ENCODE peak calls at places on chromosome 16, in four cellular contexts. One of them, this sample, is unnamed.

GRCh38 chr16:71916397-71916920 is 21.1 kb downstream of the IST1 start:
- DNase-seq in HepG2: no peak
- DNase-seq in HCT116: no peak
- DNase-seq in K562: no peak
- DNase-seq in this sample: no peak

GRCh38 chr16:67460168-67460567 is 20.8 kb downstream of the ATP6V0D1 start:
- DNase-seq in K562: peak; percentile 82
- DNase-seq in HepG2: no peak
- DNase-seq in HCT116: no peak
- DNase-seq in this sample: no peak

GRCh38 chr16:3027983-3028715 is 4.3 kb downstream of the THOC6 start:
- DNase-seq in HCT116: peak; percentile 62
- DNase-seq in K562: peak; percentile 92
- DNase-seq in HepG2: peak; percentile 65
- DNase-seq in this sample: peak; percentile 98

GRCh38 chr16:74868501-74868900 is 93.9 kb upstream of the FA2H start:
- DNase-seq in HCT116: no peak
- DNase-seq in K562: no peak
- DNase-seq in HepG2: peak; percentile 76
- DNase-seq in this sample: no peak

GRCh38 chr16:13961099-13961811 is 41.3 kb downstream of the ERCC4 start:
- DNase-seq in HCT116: no peak
- DNase-seq in K562: no peak
- DNase-seq in HepG2: peak; percentile 56
- DNase-seq in this sample: no peak

GRCh38 chr16:71340406-71340805 is 18.1 kb upstream of the CALB2 start:
- DNase-seq in K562: no peak
- DNase-seq in HepG2: no peak
- DNase-seq in HCT116: no peak
- DNase-seq in this sample: no peak

GRCh38 chr16:53053967-53054669 is 673 bp upstream of the CHD9 start:
- DNase-seq in HCT116: no peak
- DNase-seq in HepG2: peak; percentile 26
- DNase-seq in K562: peak; percentile 35
- DNase-seq in this sample: no peak

GRCh38 chr16:6335072-6335471 is 997.6 kb upstream of the RBFOX1 start:
- DNase-seq in HCT116: no peak
- DNase-seq in K562: peak; percentile 57
- DNase-seq in HepG2: no peak
- DNase-seq in this sample: peak; percentile 83

GRCh38 chr16:89325861-89326471 is 108.5 kb downstream of the ZNF778 start:
- DNase-seq in HCT116: no peak
- DNase-seq in HepG2: no peak
- DNase-seq in K562: peak; percentile 75
- DNase-seq in this sample: no peak

GRCh38 chr16:14263769-14264168 is 192.7 kb downstream of the MRTFB start:
- DNase-seq in HepG2: no peak
- DNase-seq in K562: no peak
- DNase-seq in HCT116: no peak
- DNase-seq in this sample: no peak

GRCh38 chr16:3004319-3004718 is 8.4 kb upstream of the CLDN9 start:
- DNase-seq in K562: no peak
- DNase-seq in HepG2: no peak
- DNase-seq in HCT116: no peak
- DNase-seq in this sample: no peak

GRCh38 chr16:66166451-66166850 is 200.0 kb upstream of the CDH5 start:
- DNase-seq in HCT116: no peak
- DNase-seq in K562: no peak
- DNase-seq in HepG2: peak; percentile 18
- DNase-seq in this sample: no peak

GRCh38 chr16:10536814-10537389 is 43.5 kb downstream of the EMP2 start:
- DNase-seq in K562: no peak
- DNase-seq in HepG2: no peak
- DNase-seq in HCT116: no peak
- DNase-seq in this sample: no peak

GRCh38 chr16:77562497-77562896 is 127.7 kb upstream of the ADAMTS18 start:
- DNase-seq in K562: no peak
- DNase-seq in HCT116: no peak
- DNase-seq in HepG2: no peak
- DNase-seq in this sample: no peak

GRCh38 chr16:85924675-85925074 is 25.7 kb downstream of the IRF8 start:
- DNase-seq in HepG2: no peak
- DNase-seq in HCT116: no peak
- DNase-seq in K562: no peak
- DNase-seq in this sample: no peak

GRCh38 chr16:22195445-22195694 is 10.7 kb upstream of the EEF2K start:
- DNase-seq in HepG2: no peak
- DNase-seq in K562: no peak
- DNase-seq in HCT116: no peak
- DNase-seq in this sample: no peak

GRCh38 chr16:66851166-66851964 is 7.2 kb downstream of the CA7 start:
- DNase-seq in HCT116: no peak
- DNase-seq in K562: no peak
- DNase-seq in HepG2: no peak
- DNase-seq in this sample: no peak

GRCh38 chr16:85463228-85463611 is 149.9 kb upstream of the GSE1 start:
- DNase-seq in K562: peak; percentile 80
- DNase-seq in HepG2: no peak
- DNase-seq in HCT116: no peak
- DNase-seq in this sample: no peak

GRCh38 chr16:89221604-89222003 is 4.1 kb downstream of the ZNF778 start:
- DNase-seq in HCT116: no peak
- DNase-seq in K562: no peak
- DNase-seq in HepG2: no peak
- DNase-seq in this sample: no peak

GRCh38 chr16:88978608-88979346 is 1.8 kb upstream of the CBFA2T3 start:
- DNase-seq in HCT116: no peak
- DNase-seq in HepG2: no peak
- DNase-seq in K562: peak; percentile 75
- DNase-seq in this sample: no peak

GRCh38 chr16:66128363-66128725 is 238.1 kb upstream of the CDH5 start:
- DNase-seq in K562: no peak
- DNase-seq in HCT116: no peak
- DNase-seq in HepG2: no peak
- DNase-seq in this sample: no peak

GRCh38 chr16:69833791-69834282 is 71.7 kb downstream of the WWP2 start:
- DNase-seq in K562: no peak
- DNase-seq in HCT116: no peak
- DNase-seq in HepG2: peak; percentile 53
- DNase-seq in this sample: no peak

GRCh38 chr16:56780646-56781045 is 50.7 kb downstream of the NUP93 start:
- DNase-seq in K562: no peak
- DNase-seq in HCT116: no peak
- DNase-seq in HepG2: no peak
- DNase-seq in this sample: no peak

GRCh38 chr16:12239953-12240485 is 263.5 kb downstream of the SNX29 start:
- DNase-seq in HCT116: no peak
- DNase-seq in HepG2: no peak
- DNase-seq in K562: no peak
- DNase-seq in this sample: no peak

GRCh38 chr16:3974751-3975150 is 94.2 kb upstream of the CREBBP start:
- DNase-seq in HCT116: no peak
- DNase-seq in HepG2: no peak
- DNase-seq in K562: no peak
- DNase-seq in this sample: no peak

GRCh38 chr16:2159052-2159838 is 3.7 kb downstream of the TRAF7 start:
- DNase-seq in HepG2: no peak
- DNase-seq in K562: no peak
- DNase-seq in HCT116: no peak
- DNase-seq in this sample: no peak

GRCh38 chr16:2966043-2966802 is 2.1 kb downstream of the KREMEN2 start:
- DNase-seq in HepG2: no peak
- DNase-seq in HCT116: no peak
- DNase-seq in K562: no peak
- DNase-seq in this sample: no peak

GRCh38 chr16:27114006-27114405 is 47.3 kb downstream of the C16orf82 start:
- DNase-seq in HepG2: no peak
- DNase-seq in K562: no peak
- DNase-seq in HCT116: no peak
- DNase-seq in this sample: no peak

GRCh38 chr16:58088116-58088515 is 41.1 kb downstream of the CFAP20 start:
- DNase-seq in K562: no peak
- DNase-seq in HepG2: no peak
- DNase-seq in HCT116: no peak
- DNase-seq in this sample: no peak

GRCh38 chr16:58085171-58085570 is 44.0 kb downstream of the CFAP20 start:
- DNase-seq in HepG2: no peak
- DNase-seq in HCT116: no peak
- DNase-seq in K562: no peak
- DNase-seq in this sample: no peak

GRCh38 chr16:58085584-58086251 is 43.5 kb downstream of the CFAP20 start:
- DNase-seq in HepG2: no peak
- DNase-seq in HCT116: no peak
- DNase-seq in K562: no peak
- DNase-seq in this sample: no peak

GRCh38 chr16:58087209-58087913 is 41.8 kb downstream of the CFAP20 start:
- DNase-seq in K562: no peak
- DNase-seq in HCT116: no peak
- DNase-seq in HepG2: no peak
- DNase-seq in this sample: no peak

DNA sequence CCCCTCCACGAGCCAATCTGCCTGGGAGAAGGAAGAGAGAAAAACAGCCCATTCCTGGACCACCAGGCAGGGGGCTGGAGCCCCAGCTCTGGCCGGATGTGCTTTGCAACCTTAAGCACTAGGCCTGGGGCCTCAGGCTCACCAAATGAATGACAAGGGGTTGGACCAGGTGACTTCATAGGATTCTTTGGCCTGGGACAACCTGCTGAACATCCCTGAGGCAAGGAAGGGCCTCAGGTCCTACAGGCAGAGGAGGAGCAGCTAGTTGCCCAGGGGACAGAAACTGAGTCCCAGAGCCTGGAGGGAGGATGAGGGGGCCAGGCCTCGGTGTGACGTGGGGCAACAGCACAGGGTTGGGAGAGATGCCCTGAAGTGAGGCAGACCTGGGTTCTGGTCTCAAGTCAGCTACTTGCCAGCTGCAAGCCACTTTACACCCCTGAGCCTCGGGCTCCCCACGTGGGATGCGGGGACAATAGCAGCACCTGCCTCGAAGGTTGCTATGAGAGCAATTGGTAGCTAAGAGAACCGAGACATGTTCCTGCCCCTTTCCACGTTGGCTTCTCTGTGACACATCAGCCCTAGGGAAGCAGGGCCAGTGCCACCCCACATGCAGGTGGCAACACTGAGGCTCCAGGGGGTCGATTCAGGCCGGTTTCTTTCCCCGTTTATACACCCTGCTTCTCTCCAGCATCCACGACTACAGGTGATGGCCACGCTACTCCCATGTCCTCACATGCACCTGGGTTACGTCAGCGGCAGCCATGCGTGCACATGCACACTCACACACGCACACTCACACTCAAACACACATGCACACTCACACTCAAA is 42.6 kb downstream of the CFAP20 start:
- DNase-seq in HCT116: no peak
- DNase-seq in K562: no peak
- DNase-seq in HepG2: no peak
- DNase-seq in this sample: no peak
- TF ChIP-seq FOSL1 in HCT116: no peak
- TF ChIP-seq FOSL1 in K562: no peak
- TF ChIP-seq FOSL1 in HepG2: no peak
- TF ChIP-seq FOSL1 in this sample: no peak

DNA sequence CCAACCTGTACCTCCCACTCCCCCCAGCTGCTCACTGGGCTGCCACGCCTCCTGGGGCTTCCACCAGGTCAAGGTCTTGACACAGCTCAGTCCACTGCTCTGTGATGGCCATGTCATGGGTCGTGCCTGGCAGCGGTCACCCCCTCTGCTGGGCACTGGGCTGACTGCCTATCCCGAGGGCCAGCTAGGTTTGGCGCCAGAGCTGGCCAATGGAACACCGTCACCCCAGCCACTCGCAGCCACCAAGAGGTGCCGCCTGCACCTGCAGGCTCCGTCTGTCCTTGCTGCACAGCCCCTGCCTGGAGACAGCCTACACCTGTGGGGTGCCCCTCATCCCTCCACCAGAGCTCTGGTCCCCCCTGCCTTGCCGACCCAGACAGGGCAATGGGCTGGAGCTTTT is 4.5 kb upstream of the RAB40C start:
- DNase-seq in HCT116: no peak
- DNase-seq in K562: no peak
- DNase-seq in HepG2: peak; percentile 46
- DNase-seq in this sample: no peak
- TF ChIP-seq FOSL1 in HCT116: no peak
- TF ChIP-seq FOSL1 in K562: no peak
- TF ChIP-seq FOSL1 in HepG2: no peak
- TF ChIP-seq FOSL1 in this sample: no peak

DNA sequence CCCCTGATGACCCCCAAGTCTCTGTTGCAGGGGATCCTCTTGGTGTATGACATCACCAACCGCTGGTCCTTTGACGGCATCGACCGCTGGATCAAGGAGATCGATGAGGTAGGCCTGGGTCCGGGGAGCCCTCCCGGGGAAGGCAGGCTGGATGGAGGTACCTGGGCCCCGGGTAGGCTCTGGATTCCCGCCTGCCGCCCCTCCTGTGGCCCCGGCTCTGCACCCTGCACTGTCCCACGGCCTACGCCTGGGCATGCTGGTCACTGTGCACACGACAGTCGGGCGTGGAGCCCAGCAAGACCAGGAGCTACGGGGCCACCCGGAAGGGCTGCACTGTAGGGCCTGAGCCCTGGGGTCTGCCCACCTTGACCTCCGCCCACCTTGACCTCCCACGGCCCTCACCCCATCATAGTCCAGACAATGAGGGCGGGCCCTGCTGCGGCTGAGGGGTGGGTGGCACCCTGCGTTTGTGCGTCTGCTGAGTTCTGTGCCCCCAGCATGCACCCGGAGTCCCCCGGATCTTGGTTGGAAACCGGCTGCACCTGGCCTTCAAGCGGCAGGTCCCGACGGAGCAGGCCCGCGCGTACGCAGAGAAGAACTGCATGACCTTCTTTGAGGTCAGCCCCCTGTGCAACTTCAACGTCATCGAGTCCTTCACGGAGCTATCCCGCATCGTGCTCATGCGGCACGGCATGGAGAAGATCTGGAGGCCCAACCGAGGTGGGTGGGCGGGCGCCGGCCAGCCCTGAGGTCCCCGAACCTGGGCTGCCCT is 5.2 kb upstream of the WFIKKN1 start:
- DNase-seq in HepG2: no peak
- DNase-seq in K562: no peak
- DNase-seq in HCT116: no peak
- DNase-seq in this sample: no peak
- TF ChIP-seq FOSL1 in HepG2: no peak
- TF ChIP-seq FOSL1 in K562: no peak
- TF ChIP-seq FOSL1 in HCT116: no peak
- TF ChIP-seq FOSL1 in this sample: no peak

DNA sequence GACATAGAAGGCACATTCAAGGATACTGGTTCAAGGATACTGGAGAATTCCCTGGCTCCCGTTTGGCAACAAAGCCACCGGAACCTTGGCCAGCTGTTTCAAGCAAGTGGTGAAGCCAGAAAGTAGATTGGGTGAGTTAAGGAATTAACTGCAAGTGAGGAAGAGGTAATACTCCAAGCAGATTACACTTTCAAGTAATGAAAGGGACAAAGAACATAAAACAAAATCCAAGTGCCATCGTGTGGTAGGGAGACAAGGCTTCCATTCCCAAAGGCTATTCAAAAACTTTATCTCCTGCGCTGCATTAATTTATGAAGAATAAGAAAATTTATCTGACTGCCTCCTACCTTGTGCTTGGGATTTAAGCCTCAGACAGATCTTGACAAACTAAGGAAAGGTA is 27.8 kb downstream of the XPO6 start:
- DNase-seq in HCT116: no peak
- DNase-seq in K562: no peak
- DNase-seq in HepG2: no peak
- DNase-seq in this sample: no peak
- TF ChIP-seq FOSL1 in HCT116: no peak
- TF ChIP-seq FOSL1 in K562: no peak
- TF ChIP-seq FOSL1 in HepG2: no peak
- TF ChIP-seq FOSL1 in this sample: no peak

This sample was measured in H1.